ENCODE peak calls at places on chromosomes 5 and 9, in nine cellular contexts. F, E, P, M, J, O, U, C and Y are unnamed samples.

GRCh38 chr5:124712724-124713305 is 33.6 kb downstream of the ZNF608 start:
- DNase-seq in F (no peak), E (no peak), P (no peak), M (no peak), J (no peak), O (no peak), U (no peak), C (no peak), Y (no peak)

GRCh38 chr9:86766912-86767311 is 180.4 kb downstream of the GAS1 start:
- DNase-seq in F (peak), E (peak), P (no peak), M (peak), J (peak), O (no peak), U (no peak), C (no peak), Y (no peak)

GRCh38 chr9:90827181-90827866 is 25.7 kb downstream of the SYK start:
- DNase-seq in F (no peak), E (no peak), P (no peak), M (peak), J (no peak), O (no peak), U (peak), C (no peak), Y (no peak)

GRCh38 chr5:154278908-154279307 is 88.4 kb downstream of the GALNT10 start:
- DNase-seq in F (no peak), E (no peak), P (no peak), M (no peak), J (no peak), O (no peak), U (peak), C (no peak), Y (no peak)

GRCh38 chr5:54766748-54767147 is 218.6 kb downstream of the ESM1 start:
- DNase-seq in F (no peak), E (no peak), P (no peak), M (no peak), J (no peak), O (no peak), U (no peak), C (no peak), Y (no peak)

GRCh38 chr9:137138058-137138697 is 776 bp upstream of the GRIN1 start:
- DNase-seq in F (no peak), E (no peak), P (no peak), M (peak), J (no peak), O (no peak), U (no peak), C (peak), Y (no peak)

GRCh38 chr5:61450170-61450815 is 118.2 kb downstream of the ZSWIM6 start:
- DNase-seq in F (peak), E (peak), P (no peak), M (no peak), J (no peak), O (no peak), U (no peak), C (no peak), Y (no peak)

GRCh38 chr5:60844429-60844890 is 391 bp upstream of the ELOVL7 start:
- DNase-seq in F (peak), E (no peak), P (no peak), M (no peak), J (no peak), O (no peak), U (peak), C (no peak), Y (no peak)

GRCh38 chr9:16363073-16363781 is 507.2 kb downstream of the BNC2 start:
- DNase-seq in F (no peak), E (no peak), P (no peak), M (no peak), J (no peak), O (no peak), U (no peak), C (no peak), Y (no peak)